ENCODE peak calls at places on chromosomes 16 and 17, in ten cellular contexts. R is ovary, B is A549, Q is heart right ventricle, L is upper lobe of left lung, G is GM12878, D is right lobe of liver, Z is colonic mucosa, N is fibroblast of pulmonary artery, O is Caco-2. J is an unnamed sample.
A peak's percentile ranks its signal among the peaks of the same experiment; 100 is the strongest.

GRCh38 chr16:11079657-11080187 is 135.4 kb downstream of the CLEC16A start:
- DNase-seq in O (no peak), R (no peak), B (no peak), G (no peak), N (peak; percentile 84), L (no peak), Z (no peak), D (no peak), Q (no peak), J (no peak)

GRCh38 chr17:28381141-28381825 is 9.8 kb downstream of the SARM1 start:
- DNase-seq in Q (no peak), L (peak; percentile 69), D (peak; percentile 75), O (peak; percentile 79), Z (peak; percentile 54), N (no peak), B (no peak), G (no peak), R (no peak), J (no peak)

GRCh38 chr17:17514361-17514992 is 18.3 kb upstream of the RASD1 start:
- DNase-seq in N (no peak), D (no peak), R (no peak), L (no peak), G (no peak), Z (no peak), B (no peak), O (no peak), Q (no peak), J (no peak)

GRCh38 chr17:6473128-6473767 is 29.0 kb downstream of the PIMREG start:
- DNase-seq in B (peak; percentile 98), D (peak; percentile 81), Z (peak; percentile 82), G (no peak), L (peak; percentile 85), R (peak; percentile 80), N (peak; percentile 82), Q (peak; percentile 68), O (peak; percentile 68), J (no peak)

GRCh38 chr17:74616696-74617095 is 6.8 kb downstream of the CD300E start:
- DNase-seq in B (no peak), L (no peak), O (no peak), Z (no peak), R (no peak), N (no peak), Q (no peak), G (no peak), D (no peak), J (no peak)

GRCh38 chr17:75124041-75124818 is 7.3 kb downstream of the NT5C start:
- DNase-seq in L (peak; percentile 88), Q (peak; percentile 50), G (no peak), N (peak; percentile 72), R (no peak), D (no peak), O (peak; percentile 76), Z (peak; percentile 96), B (peak; percentile 99), J (no peak)

GRCh38 chr17:82964851-82965341 is 114.5 kb upstream of the METRNL start:
- DNase-seq in G (no peak), L (no peak), N (no peak), O (no peak), Z (peak; percentile 10), R (no peak), Q (no peak), D (peak; percentile 41), B (no peak), J (no peak)

GRCh38 chr16:73000020-73000906 is 47.7 kb downstream of the ZFHX3 start:
- DNase-seq in D (no peak), B (no peak), L (peak; percentile 45), R (no peak), N (peak; percentile 39), Z (peak; percentile 40), Q (peak; percentile 46), O (no peak), G (no peak), J (no peak)

GRCh38 chr17:57247913-57248312 is 8.4 kb upstream of the MSI2 start:
- DNase-seq in Q (no peak), O (no peak), Z (no peak), L (no peak), R (no peak), D (no peak), B (no peak), G (no peak), N (no peak), J (no peak)

GRCh38 chr17:65109990-65110680 is 27.0 kb upstream of the RGS9 start:
- DNase-seq in L (no peak), O (no peak), B (no peak), N (no peak), G (no peak), Q (no peak), Z (no peak), D (no peak), R (no peak), J (no peak)

GRCh38 chr17:76091526-76092285 is 11.9 kb downstream of the EXOC7 start:
- DNase-seq in N (no peak), G (no peak), L (no peak), D (peak; percentile 46), O (no peak), B (no peak), Q (no peak), Z (no peak), R (no peak), J (no peak)

GRCh38 chr17:31394544-31394943 is 3.1 kb downstream of the RAB11FIP4 start:
- DNase-seq in D (peak; percentile 51), O (peak; percentile 79), G (no peak), R (peak; percentile 60), L (peak; percentile 23), Q (peak; percentile 64), B (no peak), N (peak; percentile 86), Z (peak; percentile 38), J (no peak)

GRCh38 chr16:88781140-88782077 is 3.6 kb downstream of the PIEZO1 start:
- DNase-seq in G (no peak), Z (no peak), N (no peak), R (no peak), L (peak; percentile 66), D (no peak), Q (peak; percentile 37), O (no peak), B (no peak), J (peak; percentile 69)

GRCh38 chr17:31738488-31738887 is 120.6 kb downstream of the COPRS start:
- DNase-seq in O (no peak), R (no peak), N (no peak), Q (peak; percentile 23), L (no peak), Z (no peak), G (no peak), B (no peak), D (peak; percentile 56), J (no peak)

GRCh38 chr16:12896562-12896961 is 4.8 kb upstream of the SHISA9 start:
- DNase-seq in D (no peak), R (no peak), G (no peak), B (no peak), N (peak; percentile 3), Z (no peak), O (no peak), L (no peak), Q (no peak), J (peak; percentile 10)
- TF ChIP-seq CTCF in D (peak; percentile 60), R (no peak), G (peak; percentile 63), B (peak; percentile 44), N (peak; percentile 26), Z (no peak), O (peak; percentile 59), L (no peak), Q (peak; percentile 37), J (peak; percentile 63)

GRCh38 chr17:78133179-78133951 is 2.8 kb downstream of the TMC8 start:
- DNase-seq in R (no peak), B (no peak), Q (no peak), G (no peak), N (no peak), Z (no peak), O (no peak), L (peak; percentile 19), D (no peak), J (no peak)

GRCh38 chr17:78131172-78132085 is 858 bp downstream of the TMC8 start:
- DNase-seq in Q (peak; percentile 19), R (no peak), G (no peak), N (no peak), Z (no peak), L (peak; percentile 34), B (no peak), O (no peak), D (no peak), J (no peak)

GRCh38 chr17:78133971-78134898 is 3.7 kb downstream of the TMC8 start:
- DNase-seq in Z (peak; percentile 79), Q (no peak), O (peak; percentile 78), D (no peak), N (peak; percentile 36), R (no peak), L (peak; percentile 85), G (no peak), B (peak; percentile 79), J (no peak)

GRCh38 chr17:78132086-78132676 is 1.6 kb downstream of the TMC8 start:
- DNase-seq in L (peak; percentile 88), N (no peak), Z (peak; percentile 75), Q (peak; percentile 44), G (no peak), D (peak; percentile 52), R (no peak), B (no peak), O (peak; percentile 62), J (peak; percentile 70)

DNA sequence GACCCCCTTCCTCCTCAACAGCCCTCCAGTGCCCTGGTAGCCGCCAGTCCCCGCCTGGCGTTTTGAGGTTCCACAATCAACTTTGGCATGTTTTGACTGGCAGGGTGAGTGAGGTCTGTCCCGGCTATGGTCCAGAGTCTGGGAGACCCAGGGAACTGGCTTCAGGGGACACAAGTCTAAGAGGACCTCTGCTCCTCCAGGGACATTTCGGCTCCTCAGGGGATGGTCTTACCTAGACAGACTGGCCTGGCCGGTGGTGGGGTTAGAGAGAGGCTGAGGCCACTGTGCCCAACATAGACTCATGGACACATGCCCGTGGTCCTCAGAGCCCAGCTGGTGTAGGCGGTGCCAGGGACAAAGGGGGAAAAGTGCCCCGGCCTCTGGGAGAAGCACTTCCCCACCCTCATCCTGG is 2.2 kb downstream of the TMC8 start:
- DNase-seq in D (no peak), Q (no peak), O (no peak), B (no peak), L (peak; percentile 21), G (no peak), Z (no peak), N (no peak), R (no peak), J (no peak)
- H3K4me3 ChIP-seq in D (no peak overlapping the region), Q (no peak overlapping the region), O (no peak overlapping the region), B (no peak overlapping the region), L (peak overlapping the region; percentile 51), G (peak overlapping the region; percentile 94), Z (no peak overlapping the region), N (no peak overlapping the region), R (no peak overlapping the region), J (peak overlapping the region; percentile 82)

GRCh38 chr17:34306466-34306865 is 12.8 kb upstream of the CCL8 start:
- DNase-seq in G (no peak), R (no peak), D (no peak), Z (no peak), L (no peak), B (peak; percentile 22), Q (no peak), N (peak; percentile 91), O (no peak), J (no peak)
- TF ChIP-seq CTCF in G (no peak), R (no peak), D (peak; percentile 24), Z (peak; percentile 13), L (peak; percentile 19), B (peak; percentile 60), Q (peak; percentile 56), N (peak; percentile 78), O (peak; percentile 2), J (no peak)

DNA sequence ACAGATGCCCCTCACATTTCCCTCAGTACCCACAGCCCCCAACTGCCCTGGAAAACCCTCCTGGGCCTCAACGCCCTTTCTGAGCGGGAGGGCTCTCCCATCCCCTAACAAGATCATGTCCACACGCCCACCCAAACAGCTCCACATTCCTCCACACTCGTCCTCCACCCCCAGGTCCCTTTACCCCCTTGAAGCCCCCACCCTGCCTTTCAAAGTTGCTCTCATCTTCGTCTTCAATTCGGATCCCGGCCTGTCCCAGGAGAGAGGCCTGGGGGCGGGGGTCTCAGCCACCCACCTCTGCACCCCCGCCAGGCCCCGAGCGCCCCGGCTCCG is 14.3 kb downstream of the HOXB4 start:
- DNase-seq in O (no peak), R (no peak), Q (no peak), B (no peak), D (no peak), L (no peak), N (no peak), G (no peak), Z (no peak), J (no peak)
- H3K4me3 ChIP-seq in O (no peak overlapping the region), R (peak overlapping the region; percentile 32), Q (peak overlapping the region; percentile 53), B (no peak overlapping the region), D (no peak overlapping the region), L (peak overlapping the region; percentile 30), N (peak overlapping the region; percentile 36), G (no peak overlapping the region), Z (peak overlapping the region; percentile 14), J (no peak overlapping the region)